ENCODE peak calls at places on chromosomes 6 and 20, in seven cellular contexts. B, U, X, N, V, O and F are unnamed samples.

GRCh38 chr20:17024513-17025105 is 202.2 kb upstream of the PCSK2 start:
- DNase-seq in B (peak), U (no peak), X (peak), N (peak), V (peak), O (no peak), F (peak)

GRCh38 chr20:40654876-40655275 is 34.2 kb downstream of the MAFB start:
- DNase-seq in B (no peak), U (no peak), X (no peak), N (no peak), V (no peak), O (no peak), F (no peak)

GRCh38 chr6:3014675-3015066 is 15.0 kb downstream of the NQO2 start:
- DNase-seq in B (no peak), U (no peak), X (no peak), N (no peak), V (no peak), O (no peak), F (no peak)

GRCh38 chr6:85112540-85112939 is 337.3 kb upstream of the NT5E start:
- DNase-seq in B (no peak), U (no peak), X (no peak), N (no peak), V (no peak), O (no peak), F (no peak)

GRCh38 chr6:52993461-52993860 is 1.6 kb downstream of the GSTA4 start:
- DNase-seq in B (no peak), U (no peak), X (no peak), N (no peak), V (peak), O (no peak), F (no peak)

GRCh38 chr20:10789386-10789785 is 115.6 kb upstream of the JAG1 start:
- DNase-seq in B (no peak), U (no peak), X (peak), N (no peak), V (no peak), O (no peak), F (no peak)

GRCh38 chr20:15296422-15296821 is 959.0 kb upstream of the FLRT3 start:
- DNase-seq in B (no peak), U (no peak), X (no peak), N (no peak), V (no peak), O (no peak), F (no peak)

GRCh38 chr20:13401596-13401995 is 180.5 kb downstream of the ISM1 start:
- DNase-seq in B (no peak), U (no peak), X (no peak), N (no peak), V (no peak), O (no peak), F (no peak)

GRCh38 chr20:39660251-39660650 is 698.1 kb downstream of the DHX35 start:
- DNase-seq in B (no peak), U (no peak), X (no peak), N (no peak), V (peak), O (no peak), F (no peak)

GRCh38 chr20:9360427-9360826 is 154.0 kb upstream of the LAMP5 start:
- DNase-seq in B (peak), U (no peak), X (no peak), N (no peak), V (no peak), O (no peak), F (no peak)

GRCh38 chr6:142746524-142746923 is 198.5 kb downstream of the HIVEP2 start:
- DNase-seq in B (peak), U (peak), X (peak), N (peak), V (peak), O (no peak), F (peak)

GRCh38 chr6:77926198-77926752 is 273.4 kb downstream of the MEI4 start:
- DNase-seq in B (no peak), U (no peak), X (peak), N (peak), V (peak), O (no peak), F (no peak)

GRCh38 chr6:37103169-37104039 is 66.5 kb upstream of the PIM1 start:
- DNase-seq in B (no peak), U (no peak), X (peak), N (no peak), V (peak), O (peak), F (peak)

GRCh38 chr6:37106982-37107453 is 62.9 kb upstream of the PIM1 start:
- DNase-seq in B (no peak), U (no peak), X (no peak), N (no peak), V (no peak), O (no peak), F (no peak)

GRCh38 chr6:37106554-37106953 is 63.4 kb upstream of the PIM1 start:
- DNase-seq in B (no peak), U (no peak), X (no peak), N (no peak), V (no peak), O (no peak), F (no peak)

GRCh38 chr6:37104935-37105781 is 64.8 kb upstream of the PIM1 start:
- DNase-seq in B (no peak), U (no peak), X (peak), N (no peak), V (no peak), O (no peak), F (no peak)

DNA sequence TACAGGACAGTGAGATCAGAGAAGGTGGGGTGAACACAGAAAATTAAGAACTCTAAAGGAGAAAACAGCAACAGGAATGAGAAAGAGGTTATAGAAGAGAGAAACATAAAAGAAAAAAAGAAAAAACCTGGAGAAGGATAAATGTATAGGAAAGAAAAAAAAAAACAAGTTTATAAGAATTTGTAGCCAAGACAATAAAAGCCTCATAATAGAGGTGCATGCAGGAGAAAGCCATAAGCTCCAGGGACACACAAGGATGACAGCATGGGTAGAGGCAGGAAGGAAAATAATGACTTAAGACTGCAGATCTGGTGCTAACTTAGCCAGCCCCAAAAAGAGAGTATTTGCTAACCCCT is 64.2 kb upstream of the PIM1 start:
- DNase-seq in B (no peak), U (no peak), X (no peak), N (no peak), V (no peak), O (no peak), F (no peak)
- H2BK5ac ChIP-seq in B (no peak), U (no peak), X (no peak), N (no peak), V (no peak), O (no peak), F (no peak)

GRCh38 chr6:102381203-102381602 is 987.7 kb downstream of the GRIK2 start:
- DNase-seq in B (no peak), U (no peak), X (no peak), N (no peak), V (no peak), O (no peak), F (no peak)
- H3K18ac ChIP-seq in B (no peak), U (no peak), X (no peak), N (no peak), V (no peak), O (no peak), F (no peak)

GRCh38 chr6:153015094-153015645 is 12.7 kb upstream of the MTRF1L start:
- DNase-seq in B (no peak), U (no peak), X (peak), N (no peak), V (no peak), O (no peak), F (no peak)
- H3K4me2 ChIP-seq in B (no peak), U (no peak), X (no peak), N (no peak), V (no peak), O (no peak), F (no peak)

GRCh38 chr20:58579069-58579818 is 64.0 kb upstream of the APCDD1L start:
- DNase-seq in B (no peak), U (no peak), X (no peak), N (no peak), V (no peak), O (no peak), F (no peak)
- H2BK5ac ChIP-seq in B (no peak), U (no peak), X (no peak), N (no peak), V (no peak), O (no peak), F (no peak)